ENCODE peak calls at places on chromosomes 6 and 20, in four cellular contexts. One of them, this sample, is unnamed.

GRCh38 chr6:88031550-88031949 is 16.1 kb upstream of the SPACA1 start:
- DNase-seq in fibroblast of the aortic adventitia: no peak
- DNase-seq in ovary: no peak
- DNase-seq in mesendoderm: peak; percentile 10
- DNase-seq in this sample: no peak

GRCh38 chr6:119742188-119742803 is 392.7 kb upstream of the MAN1A1 start:
- DNase-seq in fibroblast of the aortic adventitia: peak; percentile 63
- DNase-seq in ovary: peak; percentile 37
- DNase-seq in mesendoderm: peak; percentile 70
- DNase-seq in this sample: no peak

GRCh38 chr6:161272600-161273355 is 1.1 kb downstream of the AGPAT4 start:
- DNase-seq in fibroblast of the aortic adventitia: peak; percentile 49
- DNase-seq in ovary: no peak
- DNase-seq in mesendoderm: peak; percentile 92
- DNase-seq in this sample: no peak

GRCh38 chr20:31860431-31861345 is 9.6 kb downstream of the DUSP15 start:
- DNase-seq in fibroblast of the aortic adventitia: peak; percentile 48
- DNase-seq in ovary: peak; percentile 31
- DNase-seq in mesendoderm: peak; percentile 72
- DNase-seq in this sample: no peak

GRCh38 chr6:89985744-89986493 is 91.7 kb downstream of the GJA10 start:
- DNase-seq in fibroblast of the aortic adventitia: peak; percentile 19
- DNase-seq in ovary: no peak
- DNase-seq in mesendoderm: no peak
- DNase-seq in this sample: no peak

GRCh38 chr6:98769546-98769945 is 64.8 kb upstream of the POU3F2 start:
- DNase-seq in fibroblast of the aortic adventitia: peak; percentile 11
- DNase-seq in ovary: no peak
- DNase-seq in mesendoderm: peak; percentile 76
- DNase-seq in this sample: no peak

GRCh38 chr6:79301290-79301689 is 66.8 kb upstream of the HMGN3 start:
- DNase-seq in fibroblast of the aortic adventitia: no peak
- DNase-seq in ovary: no peak
- DNase-seq in mesendoderm: peak; percentile 21
- DNase-seq in this sample: no peak

GRCh38 chr6:86969573-86969972 is 32.2 kb downstream of the HTR1E start:
- DNase-seq in fibroblast of the aortic adventitia: no peak
- DNase-seq in ovary: no peak
- DNase-seq in mesendoderm: no peak
- DNase-seq in this sample: no peak

GRCh38 chr20:25011831-25012241 is 19.3 kb upstream of the APMAP start:
- DNase-seq in fibroblast of the aortic adventitia: no peak
- DNase-seq in ovary: no peak
- DNase-seq in mesendoderm: no peak
- DNase-seq in this sample: no peak

GRCh38 chr20:43662943-43663655 is 3.8 kb upstream of the MYBL2 start:
- DNase-seq in fibroblast of the aortic adventitia: no peak
- DNase-seq in ovary: no peak
- DNase-seq in mesendoderm: no peak
- DNase-seq in this sample: no peak

GRCh38 chr6:97215157-97215769 is 67.8 kb downstream of the MMS22L start:
- DNase-seq in fibroblast of the aortic adventitia: peak; percentile 74
- DNase-seq in ovary: no peak
- DNase-seq in mesendoderm: peak; percentile 65
- DNase-seq in this sample: no peak

GRCh38 chr6:159002432-159003160 is 2.6 kb upstream of the RSPH3 start:
- DNase-seq in fibroblast of the aortic adventitia: no peak
- DNase-seq in ovary: no peak
- DNase-seq in mesendoderm: peak; percentile 88
- DNase-seq in this sample: no peak

GRCh38 chr6:122669418-122669817 is 59.2 kb downstream of the PKIB start:
- DNase-seq in fibroblast of the aortic adventitia: no peak
- DNase-seq in ovary: no peak
- DNase-seq in mesendoderm: no peak
- DNase-seq in this sample: no peak

GRCh38 chr6:99603421-99604160 is 3.0 kb upstream of the PRDM13 start:
- DNase-seq in fibroblast of the aortic adventitia: no peak
- DNase-seq in ovary: peak; percentile 49
- DNase-seq in mesendoderm: peak; percentile 86
- DNase-seq in this sample: no peak

GRCh38 chr6:124536792-124537191 is 425.4 kb upstream of the RNF217 start:
- DNase-seq in fibroblast of the aortic adventitia: no peak
- DNase-seq in ovary: no peak
- DNase-seq in mesendoderm: no peak
- DNase-seq in this sample: no peak

GRCh38 chr6:139415365-139415764 is 40.9 kb upstream of the CITED2 start:
- DNase-seq in fibroblast of the aortic adventitia: no peak
- DNase-seq in ovary: no peak
- DNase-seq in mesendoderm: no peak
- DNase-seq in this sample: no peak

GRCh38 chr20:46814366-46815232 is 80.0 kb upstream of the EYA2 start:
- DNase-seq in fibroblast of the aortic adventitia: peak; percentile 50
- DNase-seq in ovary: no peak
- DNase-seq in mesendoderm: peak; percentile 93
- DNase-seq in this sample: no peak

GRCh38 chr20:40522405-40522804 is 166.6 kb downstream of the MAFB start:
- DNase-seq in fibroblast of the aortic adventitia: no peak
- DNase-seq in ovary: no peak
- DNase-seq in mesendoderm: no peak
- DNase-seq in this sample: no peak

GRCh38 chr6:46186583-46186982 is 15.8 kb upstream of the ENPP5 start:
- DNase-seq in fibroblast of the aortic adventitia: peak; percentile 6
- DNase-seq in ovary: no peak
- DNase-seq in mesendoderm: no peak
- DNase-seq in this sample: no peak

GRCh38 chr6:16524380-16524707 is 236.9 kb downstream of the ATXN1 start:
- DNase-seq in fibroblast of the aortic adventitia: peak; percentile 70
- DNase-seq in ovary: no peak
- DNase-seq in mesendoderm: no peak
- DNase-seq in this sample: no peak

GRCh38 chr20:3307695-3308094 is 68.7 kb upstream of the SLC4A11 start:
- DNase-seq in fibroblast of the aortic adventitia: no peak
- DNase-seq in ovary: no peak
- DNase-seq in mesendoderm: no peak
- DNase-seq in this sample: no peak

GRCh38 chr6:31620586-31621319 is at the start of gene PRRC2A:
- DNase-seq in fibroblast of the aortic adventitia: peak; percentile 53
- DNase-seq in ovary: peak; percentile 95
- DNase-seq in mesendoderm: peak; percentile 89
- DNase-seq in this sample: no peak

GRCh38 chr6:137715589-137716045 is 151.4 kb upstream of the TNFAIP3 start:
- DNase-seq in fibroblast of the aortic adventitia: no peak
- DNase-seq in ovary: no peak
- DNase-seq in mesendoderm: no peak
- DNase-seq in this sample: no peak

GRCh38 chr20:58131581-58132142 is 96.8 kb downstream of the ANKRD60 start:
- DNase-seq in fibroblast of the aortic adventitia: peak; percentile 16
- DNase-seq in ovary: no peak
- DNase-seq in mesendoderm: no peak
- DNase-seq in this sample: no peak

GRCh38 chr6:105272783-105273182 is 93.0 kb upstream of the POPDC3 start:
- DNase-seq in fibroblast of the aortic adventitia: no peak
- DNase-seq in ovary: no peak
- DNase-seq in mesendoderm: peak; percentile 44
- DNase-seq in this sample: no peak

GRCh38 chr6:68633654-68634502 is 1.2 kb upstream of the ADGRB3 start:
- DNase-seq in fibroblast of the aortic adventitia: no peak
- DNase-seq in ovary: no peak
- DNase-seq in mesendoderm: no peak
- DNase-seq in this sample: no peak

GRCh38 chr6:104418125-104418524 is 441.6 kb downstream of the HACE1 start:
- DNase-seq in fibroblast of the aortic adventitia: no peak
- DNase-seq in ovary: no peak
- DNase-seq in mesendoderm: no peak
- DNase-seq in this sample: peak; percentile 58

GRCh38 chr6:167662104-167662880 is 164.4 kb upstream of the AFDN start:
- DNase-seq in fibroblast of the aortic adventitia: no peak
- DNase-seq in ovary: no peak
- DNase-seq in mesendoderm: no peak
- DNase-seq in this sample: no peak

GRCh38 chr20:63968928-63969760 is 586 bp downstream of the ZNF512B start:
- DNase-seq in fibroblast of the aortic adventitia: no peak
- DNase-seq in ovary: peak; percentile 73
- DNase-seq in mesendoderm: no peak
- DNase-seq in this sample: no peak

GRCh38 chr6:169959129-169960002 is 207.9 kb downstream of the ERMARD start:
- DNase-seq in fibroblast of the aortic adventitia: no peak
- DNase-seq in ovary: peak; percentile 61
- DNase-seq in mesendoderm: no peak
- DNase-seq in this sample: no peak

GRCh38 chr6:45608252-45608911 is 230.6 kb upstream of the SUPT3H start:
- DNase-seq in fibroblast of the aortic adventitia: no peak
- DNase-seq in ovary: no peak
- DNase-seq in mesendoderm: peak; percentile 76
- DNase-seq in this sample: no peak

GRCh38 chr6:110055387-110055735 is 77.2 kb downstream of the GPR6 start:
- DNase-seq in fibroblast of the aortic adventitia: no peak
- DNase-seq in ovary: no peak
- DNase-seq in mesendoderm: peak; percentile 26
- DNase-seq in this sample: no peak

GRCh38 chr20:36214684-36215256 is 21.5 kb upstream of the AAR2 start:
- DNase-seq in fibroblast of the aortic adventitia: peak; percentile 37
- DNase-seq in ovary: no peak
- DNase-seq in mesendoderm: peak; percentile 69
- DNase-seq in this sample: no peak